ENCODE peak calls at places on chromosomes 5 and 9, in seven cellular contexts. B is cardiac muscle cell; N is effector memory CD8-positive, alpha-beta T cell; C is M059J; U is substantia nigra; K is stimulated activated CD8-positive, alpha-beta memory T cell treated with anti-CD3 and anti-CD28 coated beads, Interleukin-12 subunit alpha, Interleukin-12 subunit beta, amount 100 ng/mL, for 1 hour; F is stimulated activated CD4-positive, alpha-beta T cell treated with anti-CD3 and anti-CD28 coated beads, Interleukin-15, amount 100 ng/mL, for 24 hours. A is an unnamed sample.

GRCh38 chr5:12965804-12966203 is 978.7 kb downstream of the DNAH5 start:
- DNase-seq in B (no peak), N (no peak), C (no peak), U (no peak), K (no peak), F (no peak), A (no peak)

GRCh38 chr5:41747291-41747690 is 122.9 kb downstream of the OXCT1 start:
- DNase-seq in B (peak; percentile 34), N (no peak), C (peak; percentile 42), U (no peak), K (no peak), F (no peak), A (no peak)

GRCh38 chr9:134607971-134608370 is 33.6 kb upstream of the COL5A1 start:
- DNase-seq in B (no peak), N (no peak), C (peak; percentile 71), U (no peak), K (no peak), F (no peak), A (no peak)

GRCh38 chr9:96771124-96771523 is 6.8 kb downstream of the ZNF510 start:
- DNase-seq in B (no peak), N (no peak), C (no peak), U (no peak), K (no peak), F (no peak), A (peak; percentile 10)

GRCh38 chr5:72353046-72353445 is 32.9 kb downstream of the PTCD2 start:
- DNase-seq in B (no peak), N (no peak), C (peak; percentile 21), U (no peak), K (no peak), F (no peak), A (no peak)

GRCh38 chr9:33435821-33436277 is 11.5 kb downstream of the AQP3 start:
- DNase-seq in B (no peak), N (no peak), C (no peak), U (no peak), K (no peak), F (no peak), A (no peak)

GRCh38 chr5:82512025-82512424 is 233.9 kb upstream of the RPS23 start:
- DNase-seq in B (no peak), N (no peak), C (no peak), U (no peak), K (no peak), F (peak; percentile 35), A (no peak)

GRCh38 chr5:90747693-90748092 is 189.1 kb downstream of the ADGRV1 start:
- DNase-seq in B (no peak), N (no peak), C (peak; percentile 16), U (no peak), K (no peak), F (no peak), A (no peak)

GRCh38 chr5:139381837-139382361 is 1.2 kb downstream of the SLC23A1 start:
- DNase-seq in B (no peak), N (no peak), C (no peak), U (no peak), K (no peak), F (no peak), A (no peak)

GRCh38 chr9:87080512-87081225 is 133.4 kb upstream of the GAS1 start:
- DNase-seq in B (peak; percentile 26), N (no peak), C (no peak), U (no peak), K (no peak), F (no peak), A (no peak)

GRCh38 chr9:134356496-134357470 is 30.5 kb downstream of the RXRA start:
- DNase-seq in B (no peak), N (no peak), C (no peak), U (no peak), K (no peak), F (no peak), A (no peak)

GRCh38 chr5:9653811-9654210 is 23.7 kb upstream of the TAS2R1 start:
- DNase-seq in B (peak; percentile 78), N (no peak), C (peak; percentile 94), U (no peak), K (no peak), F (no peak), A (no peak)

GRCh38 chr5:103414598-103414997 is 148.0 kb downstream of the NUDT12 start:
- DNase-seq in B (no peak), N (no peak), C (peak; percentile 68), U (no peak), K (no peak), F (no peak), A (no peak)

GRCh38 chr5:446066-446725 is 3.2 kb downstream of the EXOC3 start:
- DNase-seq in B (no peak), N (no peak), C (peak; percentile 47), U (no peak), K (no peak), F (no peak), A (no peak)

GRCh38 chr5:7548576-7548975 is 152.6 kb downstream of the ADCY2 start:
- DNase-seq in B (no peak), N (no peak), C (no peak), U (no peak), K (no peak), F (no peak), A (no peak)

GRCh38 chr5:157172408-157172807 is 6.3 kb upstream of the GARIN3 start:
- DNase-seq in B (no peak), N (peak; percentile 51), C (no peak), U (no peak), K (peak; percentile 56), F (peak; percentile 92), A (peak; percentile 56)

GRCh38 chr9:18393340-18394130 is 80.4 kb upstream of the ADAMTSL1 start:
- DNase-seq in B (peak; percentile 34), N (no peak), C (peak; percentile 98), U (no peak), K (no peak), F (no peak), A (no peak)

GRCh38 chr9:98707158-98708102 is 1.3 kb downstream of the GABBR2 start:
- DNase-seq in B (peak; percentile 86), N (no peak), C (peak; percentile 56), U (peak; percentile 11), K (no peak), F (peak; percentile 64), A (no peak)

GRCh38 chr5:105414067-105414466 is 1851.5 kb upstream of the NUDT12 start:
- DNase-seq in B (no peak), N (no peak), C (no peak), U (no peak), K (no peak), F (no peak), A (no peak)

GRCh38 chr9:137813167-137813566 is 64.4 kb upstream of the CACNA1B start:
- DNase-seq in B (no peak), N (no peak), C (no peak), U (no peak), K (no peak), F (no peak), A (no peak)

A was measured in naive B cell.